ENCODE peak calls at places on chromosomes 5 and 9, in four cellular contexts. N, M, F and T are unnamed samples.

GRCh38 chr5:145557345-145557744 is 277.8 kb downstream of the PRELID2 start:
- DNase-seq in M (no peak), N (no peak), F (no peak), T (no peak)

GRCh38 chr5:101482931-101483330 is 579.8 kb upstream of the ST8SIA4 start:
- DNase-seq in F (no peak), N (no peak), M (no peak), T (peak)

GRCh38 chr9:129561594-129562281 is 59.2 kb downstream of the C9orf50 start:
- DNase-seq in M (no peak), N (peak), F (no peak), T (no peak)

GRCh38 chr5:173862047-173862477 is 26.1 kb upstream of the CPEB4 start:
- DNase-seq in F (no peak), N (no peak), M (no peak), T (peak)

GRCh38 chr5:134784946-134785620 is 26.5 kb downstream of the DDX46 start:
- DNase-seq in F (peak), N (peak), M (no peak), T (peak)

GRCh38 chr9:132367613-132368305 is 13.0 kb upstream of the SETX start:
- DNase-seq in M (no peak), F (no peak), N (no peak), T (no peak)

GRCh38 chr5:94830520-94830919 is 212.1 kb downstream of the SLF1 start:
- DNase-seq in F (no peak), N (no peak), M (no peak), T (peak)

GRCh38 chr9:137114613-137115393 is at the start of gene DPP7:
- DNase-seq in M (no peak), F (peak), N (peak), T (no peak)

GRCh38 chr9:127661342-127661741 is 45.4 kb upstream of the CFAP157 start:
- DNase-seq in M (no peak), N (no peak), F (no peak), T (peak)

GRCh38 chr5:146130440-146131045 is 25.2 kb upstream of the PLAC8L1 start:
- DNase-seq in F (no peak), M (no peak), N (peak), T (peak)

GRCh38 chr5:14331377-14331776 is 188.2 kb downstream of the TRIO start:
- DNase-seq in N (peak), F (no peak), M (no peak), T (no peak)

GRCh38 chr5:14267166-14267838 is 124.2 kb downstream of the TRIO start:
- DNase-seq in N (no peak), F (no peak), M (no peak), T (peak)

GRCh38 chr9:2856400-2856799 is 12.5 kb upstream of the PUM3 start:
- DNase-seq in M (no peak), N (no peak), F (no peak), T (no peak)

GRCh38 chr9:129272348-129273025 is 94.4 kb upstream of the IER5L start:
- DNase-seq in M (no peak), F (no peak), N (no peak), T (no peak)

GRCh38 chr5:151784141-151784540 is 12.4 kb downstream of the G3BP1 start:
- DNase-seq in F (no peak), N (no peak), M (no peak), T (peak)

GRCh38 chr9:71552480-71552879 is 215.8 kb downstream of the CEMIP2 start:
- DNase-seq in M (peak), N (no peak), F (peak), T (peak)

GRCh38 chr9:35112257-35113020 is 3.2 kb downstream of the ATOSB start:
- DNase-seq in F (no peak), M (no peak), N (peak), T (no peak)

GRCh38 chr9:121274851-121275250 is 6.9 kb downstream of the GSN start:
- DNase-seq in M (no peak), F (no peak), N (no peak), T (no peak)

GRCh38 chr5:62395210-62395950 is 8.3 kb downstream of the DIMT1 start:
- DNase-seq in M (no peak), F (no peak), N (peak), T (no peak)

GRCh38 chr9:136799079-136799853 is 3.1 kb downstream of the CCDC183 start:
- DNase-seq in F (no peak), M (no peak), N (no peak), T (no peak)

GRCh38 chr9:16303506-16303905 is 567.0 kb downstream of the BNC2 start:
- DNase-seq in N (no peak), F (no peak), M (peak), T (no peak)

GRCh38 chr5:148809781-148810524 is 16.5 kb upstream of the ADRB2 start:
- DNase-seq in M (no peak), F (no peak), N (no peak), T (no peak)

DNA sequence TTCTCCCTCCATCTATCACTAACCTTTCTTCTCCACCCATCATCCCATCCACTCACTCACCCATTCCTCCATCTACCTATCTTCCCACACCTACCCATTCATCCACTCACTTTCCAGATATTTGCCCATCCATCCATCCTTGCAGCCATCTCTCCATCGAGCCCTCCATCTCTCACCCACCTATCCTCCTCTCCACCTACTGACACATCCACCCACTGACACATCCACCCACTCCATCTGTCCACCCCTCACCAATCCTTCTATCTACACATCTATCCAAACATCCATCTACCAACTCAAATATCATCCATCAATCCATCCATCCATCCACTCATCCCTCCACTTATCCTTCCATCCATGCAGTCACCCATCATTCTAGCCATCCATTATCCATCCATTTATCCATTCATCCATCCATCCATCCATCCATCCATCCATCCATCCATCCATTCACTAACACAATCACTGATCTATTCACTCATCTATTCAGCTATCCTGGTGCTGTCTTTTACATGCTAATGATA is 68.9 kb upstream of the SPTLC1 start:
- DNase-seq in N (no peak), F (no peak), M (no peak), T (no peak)
- H2AK5ac ChIP-seq in N (peak), F (no peak), M (no peak), T (no peak)

GRCh38 chr5:97192580-97193421 is 9.8 kb upstream of the RIOK2 start:
- DNase-seq in F (no peak), M (peak), N (no peak), T (peak)
- H4K8ac ChIP-seq in F (peak), M (no peak), N (no peak), T (no peak)

GRCh38 chr5:133354323-133355161 is 257.8 kb downstream of the FSTL4 start:
- DNase-seq in N (no peak), F (no peak), M (no peak), T (no peak)
- H3K56ac ChIP-seq in N (no peak), F (no peak), M (no peak), T (no peak)

DNA sequence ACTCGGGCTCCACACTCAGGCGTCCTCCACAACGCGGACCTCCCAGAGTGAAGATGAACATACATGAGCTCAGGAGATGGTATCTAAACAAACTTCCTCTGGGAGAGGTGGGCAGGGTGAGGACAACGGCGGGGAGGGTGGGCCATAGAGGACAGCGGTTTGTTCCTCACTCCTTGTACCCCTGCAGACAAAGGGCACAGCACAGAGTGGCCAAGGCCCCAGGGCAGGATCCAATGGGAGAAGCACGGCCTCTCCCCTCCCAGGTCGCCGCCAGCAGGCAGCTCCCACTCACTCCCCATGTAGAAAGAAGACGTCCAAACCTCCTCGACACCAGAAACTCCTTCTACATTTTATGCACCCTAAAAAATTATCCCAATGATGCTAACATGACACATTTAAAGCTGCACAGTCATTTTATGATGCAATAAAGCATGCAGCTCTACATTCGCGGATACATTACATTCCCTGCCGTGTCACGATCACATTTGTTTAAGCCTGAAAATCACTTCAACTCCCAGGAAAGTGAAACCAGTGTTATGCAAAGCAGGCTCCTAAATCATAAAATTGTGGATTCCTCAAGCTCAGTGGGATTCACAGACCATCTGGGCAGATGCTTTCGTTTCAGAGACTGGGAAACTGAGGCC is 87.5 kb upstream of the SARDH start:
- DNase-seq in F (no peak), N (peak), M (no peak), T (no peak)
- H2AK5ac ChIP-seq in F (no peak), N (peak), M (no peak), T (no peak)